ENCODE peak calls at places on chromosomes 4 and X, in five cellular contexts. One of them, this sample, is unnamed.

GRCh38 chr4:19256823-19257222 is 994.9 kb upstream of the SLIT2 start:
- DNase-seq in stomach: no peak
- DNase-seq in sigmoid colon: no peak
- DNase-seq in substantia nigra: no peak
- DNase-seq in right atrium auricular region: no peak
- DNase-seq in this sample: no peak

GRCh38 chrX:65196758-65197371 is 220.6 kb upstream of the ZC4H2 start:
- DNase-seq in stomach: peak; percentile 70
- DNase-seq in sigmoid colon: peak; percentile 63
- DNase-seq in substantia nigra: no peak
- DNase-seq in right atrium auricular region: no peak
- DNase-seq in this sample: peak; percentile 4

GRCh38 chr4:55321707-55322264 is 24.3 kb upstream of the SRD5A3 start:
- DNase-seq in stomach: peak; percentile 76
- DNase-seq in sigmoid colon: peak; percentile 76
- DNase-seq in substantia nigra: peak; percentile 68
- DNase-seq in right atrium auricular region: peak; percentile 88
- DNase-seq in this sample: peak; percentile 83

GRCh38 chr4:134544303-134544761 is 342.7 kb upstream of the PABPC4L start:
- DNase-seq in stomach: no peak
- DNase-seq in sigmoid colon: peak; percentile 74
- DNase-seq in substantia nigra: no peak
- DNase-seq in right atrium auricular region: no peak
- DNase-seq in this sample: peak; percentile 65

GRCh38 chr4:140061883-140062282 is 92.1 kb downstream of the MAML3 start:
- DNase-seq in stomach: no peak
- DNase-seq in sigmoid colon: no peak
- DNase-seq in substantia nigra: no peak
- DNase-seq in right atrium auricular region: no peak
- DNase-seq in this sample: no peak

GRCh38 chrX:38277802-38278201 is 49.5 kb downstream of the RPGR start:
- DNase-seq in stomach: no peak
- DNase-seq in sigmoid colon: no peak
- DNase-seq in substantia nigra: no peak
- DNase-seq in right atrium auricular region: no peak
- DNase-seq in this sample: no peak

GRCh38 chr4:180550106-180550505 is 1693.1 kb upstream of the TENM3 start:
- DNase-seq in stomach: no peak
- DNase-seq in sigmoid colon: no peak
- DNase-seq in substantia nigra: no peak
- DNase-seq in right atrium auricular region: no peak
- DNase-seq in this sample: no peak

GRCh38 chrX:15546745-15547144 is 46.1 kb downstream of the BMX start:
- DNase-seq in stomach: no peak
- DNase-seq in sigmoid colon: no peak
- DNase-seq in substantia nigra: no peak
- DNase-seq in right atrium auricular region: no peak
- DNase-seq in this sample: no peak

GRCh38 chrX:114051667-114052315 is 532.1 kb upstream of the HTR2C start:
- DNase-seq in stomach: no peak
- DNase-seq in sigmoid colon: no peak
- DNase-seq in substantia nigra: no peak
- DNase-seq in right atrium auricular region: no peak
- DNase-seq in this sample: no peak

GRCh38 chrX:135050603-135051002 is 1.3 kb downstream of the RTL8A start:
- DNase-seq in stomach: no peak
- DNase-seq in sigmoid colon: no peak
- DNase-seq in substantia nigra: no peak
- DNase-seq in right atrium auricular region: no peak
- DNase-seq in this sample: no peak

GRCh38 chrX:11185861-11186260 is 74.7 kb downstream of the HCCS start:
- DNase-seq in stomach: no peak
- DNase-seq in sigmoid colon: no peak
- DNase-seq in substantia nigra: no peak
- DNase-seq in right atrium auricular region: no peak
- DNase-seq in this sample: no peak

GRCh38 chrX:104482757-104483156 is 83.2 kb upstream of the IL1RAPL2 start:
- DNase-seq in stomach: no peak
- DNase-seq in sigmoid colon: no peak
- DNase-seq in substantia nigra: no peak
- DNase-seq in right atrium auricular region: no peak
- DNase-seq in this sample: no peak

GRCh38 chr4:174152717-174153466 is 130.6 kb downstream of the FBXO8 start:
- DNase-seq in stomach: no peak
- DNase-seq in sigmoid colon: no peak
- DNase-seq in substantia nigra: no peak
- DNase-seq in right atrium auricular region: no peak
- DNase-seq in this sample: no peak

GRCh38 chrX:40012800-40013682 is 84.7 kb downstream of the BCOR start:
- DNase-seq in stomach: peak; percentile 70
- DNase-seq in sigmoid colon: peak; percentile 88
- DNase-seq in substantia nigra: no peak
- DNase-seq in right atrium auricular region: peak; percentile 72
- DNase-seq in this sample: peak; percentile 56

GRCh38 chr4:49032440-49033161 is 46.5 kb downstream of the CWH43 start:
- DNase-seq in stomach: no peak
- DNase-seq in sigmoid colon: no peak
- DNase-seq in substantia nigra: peak; percentile 22
- DNase-seq in right atrium auricular region: no peak
- DNase-seq in this sample: no peak

GRCh38 chrX:7318246-7318645 is 170.3 kb upstream of the PUDP start:
- DNase-seq in stomach: no peak
- DNase-seq in sigmoid colon: no peak
- DNase-seq in substantia nigra: no peak
- DNase-seq in right atrium auricular region: no peak
- DNase-seq in this sample: no peak

GRCh38 chr4:121048165-121048564 is 24.2 kb downstream of the NDNF start:
- DNase-seq in stomach: no peak
- DNase-seq in sigmoid colon: no peak
- DNase-seq in substantia nigra: no peak
- DNase-seq in right atrium auricular region: no peak
- DNase-seq in this sample: no peak

GRCh38 chrX:30141966-30142365 is 73.4 kb upstream of the MAGEB2 start:
- DNase-seq in stomach: no peak
- DNase-seq in sigmoid colon: no peak
- DNase-seq in substantia nigra: peak; percentile 8
- DNase-seq in right atrium auricular region: no peak
- DNase-seq in this sample: no peak

GRCh38 chr4:178958725-178959440 is 1516.6 kb upstream of the AGA start:
- DNase-seq in stomach: no peak
- DNase-seq in sigmoid colon: no peak
- DNase-seq in substantia nigra: no peak
- DNase-seq in right atrium auricular region: no peak
- DNase-seq in this sample: no peak

GRCh38 chrX:132442674-132443073 is 46.2 kb downstream of the MBNL3 start:
- DNase-seq in stomach: no peak
- DNase-seq in sigmoid colon: no peak
- DNase-seq in substantia nigra: no peak
- DNase-seq in right atrium auricular region: no peak
- DNase-seq in this sample: peak; percentile 4

GRCh38 chrX:46574337-46574940 is 874 bp downstream of the CHST7 start:
- DNase-seq in stomach: no peak
- DNase-seq in sigmoid colon: no peak
- DNase-seq in substantia nigra: no peak
- DNase-seq in right atrium auricular region: no peak
- DNase-seq in this sample: no peak

GRCh38 chr4:110132822-110133719 is 65.3 kb downstream of the ELOVL6 start:
- DNase-seq in stomach: no peak
- DNase-seq in sigmoid colon: no peak
- DNase-seq in substantia nigra: no peak
- DNase-seq in right atrium auricular region: no peak
- DNase-seq in this sample: no peak

GRCh38 chrX:130081421-130082045 is 28.8 kb downstream of the ELF4 start:
- DNase-seq in stomach: no peak
- DNase-seq in sigmoid colon: no peak
- DNase-seq in substantia nigra: no peak
- DNase-seq in right atrium auricular region: no peak
- DNase-seq in this sample: no peak

GRCh38 chr4:40718571-40718970 is 31.2 kb upstream of the NSUN7 start:
- DNase-seq in stomach: peak; percentile 73
- DNase-seq in sigmoid colon: no peak
- DNase-seq in substantia nigra: no peak
- DNase-seq in right atrium auricular region: no peak
- DNase-seq in this sample: peak; percentile 82

GRCh38 chr4:20512053-20512810 is 188.0 kb upstream of the PACRGL start:
- DNase-seq in stomach: no peak
- DNase-seq in sigmoid colon: no peak
- DNase-seq in substantia nigra: no peak
- DNase-seq in right atrium auricular region: no peak
- DNase-seq in this sample: no peak

GRCh38 chrX:39196192-39197102 is 395.2 kb downstream of the MID1IP1 start:
- DNase-seq in stomach: peak; percentile 34
- DNase-seq in sigmoid colon: no peak
- DNase-seq in substantia nigra: no peak
- DNase-seq in right atrium auricular region: no peak
- DNase-seq in this sample: no peak

GRCh38 chr4:40856836-40857362 is 107.1 kb downstream of the NSUN7 start:
- DNase-seq in stomach: peak; percentile 65
- DNase-seq in sigmoid colon: peak; percentile 77
- DNase-seq in substantia nigra: peak; percentile 88
- DNase-seq in right atrium auricular region: peak; percentile 60
- DNase-seq in this sample: peak; percentile 75

GRCh38 chr4:1808396-1808795 is 15.3 kb downstream of the FGFR3 start:
- DNase-seq in stomach: no peak
- DNase-seq in sigmoid colon: no peak
- DNase-seq in substantia nigra: no peak
- DNase-seq in right atrium auricular region: no peak
- DNase-seq in this sample: no peak

GRCh38 chrX:140040397-140040796 is 75.1 kb upstream of the CXorf66 start:
- DNase-seq in stomach: no peak
- DNase-seq in sigmoid colon: no peak
- DNase-seq in substantia nigra: no peak
- DNase-seq in right atrium auricular region: no peak
- DNase-seq in this sample: no peak

GRCh38 chrX:153546386-153546785 is 28.9 kb downstream of the ATP2B3 start:
- DNase-seq in stomach: no peak
- DNase-seq in sigmoid colon: no peak
- DNase-seq in substantia nigra: no peak
- DNase-seq in right atrium auricular region: no peak
- DNase-seq in this sample: no peak

GRCh38 chrX:153549231-153549630 is 31.8 kb downstream of the ATP2B3 start:
- DNase-seq in stomach: no peak
- DNase-seq in sigmoid colon: no peak
- DNase-seq in substantia nigra: no peak
- DNase-seq in right atrium auricular region: no peak
- DNase-seq in this sample: no peak

GRCh38 chrX:153539979-153540358 is 22.5 kb downstream of the ATP2B3 start:
- DNase-seq in stomach: no peak
- DNase-seq in sigmoid colon: no peak
- DNase-seq in substantia nigra: no peak
- DNase-seq in right atrium auricular region: no peak
- DNase-seq in this sample: no peak

GRCh38 chrX:153549807-153550206 is 32.4 kb downstream of the ATP2B3 start:
- DNase-seq in stomach: no peak
- DNase-seq in sigmoid colon: no peak
- DNase-seq in substantia nigra: no peak
- DNase-seq in right atrium auricular region: no peak
- DNase-seq in this sample: no peak

GRCh38 chrX:153544747-153545146 is 27.3 kb downstream of the ATP2B3 start:
- DNase-seq in stomach: no peak
- DNase-seq in sigmoid colon: no peak
- DNase-seq in substantia nigra: no peak
- DNase-seq in right atrium auricular region: no peak
- DNase-seq in this sample: no peak
- H3K27ac ChIP-seq in stomach: no peak overlapping the region
- H3K27ac ChIP-seq in sigmoid colon: no peak overlapping the region
- H3K27ac ChIP-seq in substantia nigra: no peak overlapping the region
- H3K27ac ChIP-seq in right atrium auricular region: no peak overlapping the region
- H3K27ac ChIP-seq in this sample: no peak overlapping the region

GRCh38 chr4:76980280-76980679 is 30.7 kb downstream of the SEPTIN11 start:
- DNase-seq in stomach: no peak
- DNase-seq in sigmoid colon: no peak
- DNase-seq in substantia nigra: no peak
- DNase-seq in right atrium auricular region: no peak
- DNase-seq in this sample: no peak

GRCh38 chr4:76974150-76974549 is 24.6 kb downstream of the SEPTIN11 start:
- DNase-seq in stomach: no peak
- DNase-seq in sigmoid colon: no peak
- DNase-seq in substantia nigra: no peak
- DNase-seq in right atrium auricular region: no peak
- DNase-seq in this sample: no peak

GRCh38 chr4:76979236-76979635 is 29.7 kb downstream of the SEPTIN11 start:
- DNase-seq in stomach: no peak
- DNase-seq in sigmoid colon: no peak
- DNase-seq in substantia nigra: no peak
- DNase-seq in right atrium auricular region: no peak
- DNase-seq in this sample: no peak

GRCh38 chr4:76977113-76977512 is 27.6 kb downstream of the SEPTIN11 start:
- DNase-seq in stomach: no peak
- DNase-seq in sigmoid colon: no peak
- DNase-seq in substantia nigra: no peak
- DNase-seq in right atrium auricular region: no peak
- DNase-seq in this sample: no peak

GRCh38 chr4:76977731-76978350 is 28.3 kb downstream of the SEPTIN11 start:
- DNase-seq in stomach: no peak
- DNase-seq in sigmoid colon: no peak
- DNase-seq in substantia nigra: no peak
- DNase-seq in right atrium auricular region: no peak
- DNase-seq in this sample: no peak
- H3K27ac ChIP-seq in stomach: no peak overlapping the region
- H3K27ac ChIP-seq in sigmoid colon: no peak overlapping the region
- H3K27ac ChIP-seq in substantia nigra: no peak overlapping the region
- H3K27ac ChIP-seq in right atrium auricular region: no peak overlapping the region
- H3K27ac ChIP-seq in this sample: no peak overlapping the region

GRCh38 chr4:25771672-25772071 is 91.1 kb downstream of the SEL1L3 start:
- DNase-seq in stomach: no peak
- DNase-seq in sigmoid colon: no peak
- DNase-seq in substantia nigra: no peak
- DNase-seq in right atrium auricular region: no peak
- DNase-seq in this sample: no peak

GRCh38 chr4:25773358-25773757 is 89.4 kb downstream of the SEL1L3 start:
- DNase-seq in stomach: no peak
- DNase-seq in sigmoid colon: no peak
- DNase-seq in substantia nigra: no peak
- DNase-seq in right atrium auricular region: no peak
- DNase-seq in this sample: no peak

GRCh38 chr4:25767877-25768475 is 94.8 kb downstream of the SEL1L3 start:
- DNase-seq in stomach: peak; percentile 42
- DNase-seq in sigmoid colon: no peak
- DNase-seq in substantia nigra: peak; percentile 68
- DNase-seq in right atrium auricular region: peak; percentile 65
- DNase-seq in this sample: peak; percentile 58

GRCh38 chr4:25769251-25769650 is 93.5 kb downstream of the SEL1L3 start:
- DNase-seq in stomach: no peak
- DNase-seq in sigmoid colon: no peak
- DNase-seq in substantia nigra: no peak
- DNase-seq in right atrium auricular region: no peak
- DNase-seq in this sample: no peak

GRCh38 chr4:25770844-25771243 is 91.9 kb downstream of the SEL1L3 start:
- DNase-seq in stomach: no peak
- DNase-seq in sigmoid colon: no peak
- DNase-seq in substantia nigra: no peak
- DNase-seq in right atrium auricular region: no peak
- DNase-seq in this sample: no peak
- H3K27ac ChIP-seq in stomach: no peak overlapping the region
- H3K27ac ChIP-seq in sigmoid colon: no peak overlapping the region
- H3K27ac ChIP-seq in substantia nigra: no peak overlapping the region
- H3K27ac ChIP-seq in right atrium auricular region: no peak overlapping the region
- H3K27ac ChIP-seq in this sample: no peak overlapping the region

GRCh38 chr4:133156096-133156495 is 7.0 kb downstream of the PCDH10 start:
- DNase-seq in stomach: no peak
- DNase-seq in sigmoid colon: no peak
- DNase-seq in substantia nigra: peak; percentile 73
- DNase-seq in right atrium auricular region: no peak
- DNase-seq in this sample: no peak
- H3K27ac ChIP-seq in stomach: no peak overlapping the region
- H3K27ac ChIP-seq in sigmoid colon: no peak overlapping the region
- H3K27ac ChIP-seq in substantia nigra: peak overlapping the region; percentile 81
- H3K27ac ChIP-seq in right atrium auricular region: no peak overlapping the region
- H3K27ac ChIP-seq in this sample: no peak overlapping the region